ENCODE peak calls at places on chromosomes 1 and 21, in six cellular contexts. One of them, this sample, is unnamed.
A peak's percentile ranks its signal among the peaks of the same experiment; 100 is the strongest.

GRCh38 chr21:34029724-34030528 is 43.5 kb upstream of the MRPS6 start:
- DNase-seq in HCT116: peak; percentile 84
- DNase-seq in GM12878: peak; percentile 87
- DNase-seq in K562: peak; percentile 85
- DNase-seq in HepG2: peak; percentile 23
- DNase-seq in H1: peak; percentile 39
- DNase-seq in this sample: peak; percentile 68

GRCh38 chr1:209053587-209053986 is 529.9 kb upstream of the CAMK1G start:
- DNase-seq in GM12878: no peak
- DNase-seq in K562: no peak
- DNase-seq in HCT116: no peak
- DNase-seq in HepG2: no peak
- DNase-seq in H1: no peak
- DNase-seq in this sample: no peak

GRCh38 chr1:38082678-38083317 is 36.2 kb upstream of the POU3F1 start:
- DNase-seq in HepG2: peak; percentile 73
- DNase-seq in HCT116: no peak
- DNase-seq in GM12878: no peak
- DNase-seq in K562: no peak
- DNase-seq in H1: no peak
- DNase-seq in this sample: no peak

GRCh38 chr1:244092293-244093264 is 41.5 kb downstream of the ZBTB18 start:
- DNase-seq in H1: no peak
- DNase-seq in HCT116: no peak
- DNase-seq in K562: no peak
- DNase-seq in HepG2: no peak
- DNase-seq in GM12878: no peak
- DNase-seq in this sample: no peak

GRCh38 chr1:240031414-240031813 is 60.3 kb upstream of the FMN2 start:
- DNase-seq in HCT116: no peak
- DNase-seq in H1: no peak
- DNase-seq in HepG2: no peak
- DNase-seq in GM12878: no peak
- DNase-seq in K562: no peak
- DNase-seq in this sample: no peak

GRCh38 chr1:1156140-1157032 is 17.3 kb upstream of the TTLL10 start:
- DNase-seq in GM12878: no peak
- DNase-seq in H1: no peak
- DNase-seq in K562: peak; percentile 53
- DNase-seq in HepG2: no peak
- DNase-seq in HCT116: no peak
- DNase-seq in this sample: no peak

GRCh38 chr1:63319069-63320023 is 3.0 kb upstream of the FOXD3 start:
- DNase-seq in K562: no peak
- DNase-seq in GM12878: no peak
- DNase-seq in HCT116: no peak
- DNase-seq in HepG2: no peak
- DNase-seq in H1: no peak
- DNase-seq in this sample: no peak

GRCh38 chr21:37061926-37062591 is 10.8 kb downstream of the PIGP start:
- DNase-seq in HCT116: no peak
- DNase-seq in HepG2: peak; percentile 56
- DNase-seq in H1: no peak
- DNase-seq in GM12878: no peak
- DNase-seq in K562: no peak
- DNase-seq in this sample: no peak

GRCh38 chr21:42248241-42248640 is 29.3 kb downstream of the ABCG1 start:
- DNase-seq in K562: no peak
- DNase-seq in HCT116: no peak
- DNase-seq in GM12878: no peak
- DNase-seq in HepG2: no peak
- DNase-seq in H1: no peak
- DNase-seq in this sample: no peak

GRCh38 chr1:227170361-227171166 is 147.7 kb downstream of the CDC42BPA start:
- DNase-seq in HCT116: no peak
- DNase-seq in K562: peak; percentile 35
- DNase-seq in H1: no peak
- DNase-seq in GM12878: no peak
- DNase-seq in HepG2: no peak
- DNase-seq in this sample: no peak

GRCh38 chr1:96521994-96522760 is 199.4 kb upstream of the PTBP2 start:
- DNase-seq in GM12878: no peak
- DNase-seq in HepG2: no peak
- DNase-seq in K562: no peak
- DNase-seq in H1: no peak
- DNase-seq in HCT116: no peak
- DNase-seq in this sample: peak; percentile 57

GRCh38 chr1:9376886-9377333 is 84.2 kb downstream of the SPSB1 start:
- DNase-seq in HCT116: no peak
- DNase-seq in HepG2: no peak
- DNase-seq in H1: no peak
- DNase-seq in GM12878: no peak
- DNase-seq in K562: no peak
- DNase-seq in this sample: no peak

GRCh38 chr1:79532555-79532954 is 526.0 kb upstream of the ADGRL4 start:
- DNase-seq in HepG2: no peak
- DNase-seq in GM12878: no peak
- DNase-seq in H1: no peak
- DNase-seq in K562: no peak
- DNase-seq in HCT116: no peak
- DNase-seq in this sample: no peak

GRCh38 chr1:149845416-149845815 is 54.0 kb upstream of the BOLA1 start:
- DNase-seq in GM12878: no peak
- DNase-seq in HCT116: no peak
- DNase-seq in K562: no peak
- DNase-seq in HepG2: no peak
- DNase-seq in H1: peak; percentile 54
- DNase-seq in this sample: peak; percentile 94

GRCh38 chr1:66119148-66119547 is 326.5 kb downstream of the PDE4B start:
- DNase-seq in HCT116: no peak
- DNase-seq in H1: no peak
- DNase-seq in K562: no peak
- DNase-seq in HepG2: no peak
- DNase-seq in GM12878: no peak
- DNase-seq in this sample: no peak

GRCh38 chr1:175520186-175520585 is 223.2 kb downstream of the TNR start:
- DNase-seq in H1: no peak
- DNase-seq in HepG2: no peak
- DNase-seq in GM12878: no peak
- DNase-seq in K562: no peak
- DNase-seq in HCT116: no peak
- DNase-seq in this sample: no peak

GRCh38 chr1:17858027-17858426 is 102.9 kb downstream of the ACTL8 start:
- DNase-seq in HCT116: no peak
- DNase-seq in HepG2: no peak
- DNase-seq in H1: no peak
- DNase-seq in K562: no peak
- DNase-seq in GM12878: no peak
- DNase-seq in this sample: no peak
- TF ChIP-seq ZNF274 in HCT116: no peak
- TF ChIP-seq ZNF274 in HepG2: no peak
- TF ChIP-seq ZNF274 in H1: no peak
- TF ChIP-seq ZNF274 in K562: no peak
- TF ChIP-seq ZNF274 in GM12878: no peak
- TF ChIP-seq ZNF274 in this sample: no peak

DNA sequence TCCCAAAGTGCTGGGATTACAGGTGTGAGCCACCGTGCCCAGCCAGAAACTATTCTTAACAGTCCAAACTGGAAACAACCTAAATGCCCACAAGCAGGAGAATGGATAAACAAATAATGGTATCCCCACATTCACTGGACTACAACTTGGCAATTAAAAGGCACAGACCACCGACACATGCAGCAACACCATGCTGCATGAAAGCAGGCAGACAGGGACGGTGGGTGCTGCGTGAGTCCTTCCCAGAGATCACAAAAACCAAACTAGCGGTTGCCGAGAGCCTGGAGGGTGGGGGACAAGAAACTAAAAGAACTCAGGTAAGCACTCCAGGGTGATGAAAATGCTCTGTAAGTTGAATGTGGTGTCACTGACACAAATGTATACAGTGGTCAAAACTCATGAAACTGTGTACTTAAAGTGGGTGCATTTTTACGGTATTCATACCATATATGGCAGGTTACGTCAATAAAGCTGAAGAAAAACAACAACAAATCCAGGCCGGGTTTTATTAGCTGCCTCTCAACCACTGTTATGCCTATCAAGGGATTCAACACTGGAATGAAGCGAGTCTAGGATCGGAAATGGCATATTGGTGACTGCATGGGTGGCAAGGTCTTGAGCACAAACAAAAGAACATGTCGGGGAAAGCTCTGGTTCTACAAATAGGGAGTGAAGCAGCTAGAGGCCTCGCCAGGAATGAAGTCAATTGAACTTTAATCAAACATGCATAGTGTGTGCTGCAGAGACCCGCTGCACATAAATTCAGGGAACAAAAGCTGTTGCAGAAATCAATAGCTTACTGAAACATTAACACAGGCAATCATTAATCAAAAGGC is 52.4 kb downstream of the SLC45A1 start:
- DNase-seq in H1: no peak
- DNase-seq in HCT116: no peak
- DNase-seq in HepG2: no peak
- DNase-seq in GM12878: no peak
- DNase-seq in K562: no peak
- DNase-seq in this sample: no peak
- H3K4me3 ChIP-seq in H1: no peak overlapping the region
- H3K4me3 ChIP-seq in HCT116: no peak overlapping the region
- H3K4me3 ChIP-seq in HepG2: no peak overlapping the region
- H3K4me3 ChIP-seq in GM12878: no peak overlapping the region
- H3K4me3 ChIP-seq in K562: no peak overlapping the region
- H3K4me3 ChIP-seq in this sample: no peak overlapping the region

DNA sequence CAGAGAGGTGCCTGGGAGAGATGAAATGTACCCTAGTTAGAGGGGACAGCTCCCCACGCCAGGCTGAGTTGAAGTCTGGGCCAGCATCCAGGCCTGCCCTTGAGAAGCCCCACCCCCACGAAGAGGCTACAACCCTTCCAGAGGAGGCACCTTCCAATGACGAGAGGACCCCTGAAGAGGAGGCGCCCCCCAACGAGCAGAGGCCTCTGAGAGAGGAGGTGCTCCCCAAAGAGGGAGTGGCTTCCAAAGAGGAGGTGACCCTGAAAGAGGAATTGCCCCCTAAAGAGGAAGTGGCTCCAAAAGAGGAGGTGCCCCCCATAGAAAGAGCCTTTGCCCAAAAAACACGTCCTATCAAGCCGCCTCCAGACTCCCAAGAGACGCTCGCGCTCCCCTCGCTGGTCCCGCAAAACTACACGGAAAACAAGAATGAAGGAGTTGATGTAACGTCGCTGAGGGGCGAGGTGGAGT is 3.1 kb downstream of the EVA1B start:
- DNase-seq in GM12878: no peak
- DNase-seq in H1: no peak
- DNase-seq in K562: peak; percentile 29
- DNase-seq in HCT116: no peak
- DNase-seq in HepG2: no peak
- DNase-seq in this sample: no peak
- H3K9ac ChIP-seq in GM12878: no peak overlapping the region
- H3K9ac ChIP-seq in H1: peak overlapping the region; percentile 48
- H3K9ac ChIP-seq in K562: peak overlapping the region; percentile 94
- H3K9ac ChIP-seq in HCT116: peak overlapping the region; percentile 76
- H3K9ac ChIP-seq in HepG2: no peak overlapping the region
- H3K9ac ChIP-seq in this sample: peak overlapping the region; percentile 67

DNA sequence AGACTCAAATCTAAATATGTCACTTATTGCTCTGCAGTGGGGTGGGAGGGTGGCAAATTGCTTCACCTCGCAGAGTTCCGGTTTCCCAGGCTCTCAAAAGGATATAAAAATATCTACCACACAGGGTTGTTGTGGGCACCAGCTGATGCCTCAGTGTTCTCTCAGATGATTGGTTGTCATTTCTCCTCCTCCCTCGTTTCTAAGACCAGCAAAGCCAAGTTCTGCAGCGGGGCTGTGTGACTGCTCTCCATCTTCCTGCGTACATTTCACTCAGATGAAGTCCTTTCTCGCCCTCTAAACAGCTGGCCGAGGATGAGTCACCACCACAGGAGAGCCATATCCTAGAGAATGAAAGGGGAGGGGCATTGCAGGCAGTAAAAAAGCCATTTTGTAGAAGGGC is 35.0 kb upstream of the VWA5B1 start:
- DNase-seq in HCT116: no peak
- DNase-seq in HepG2: no peak
- DNase-seq in H1: no peak
- DNase-seq in GM12878: no peak
- DNase-seq in K562: peak; percentile 26
- DNase-seq in this sample: no peak
- TF ChIP-seq ZNF274 in HCT116: no peak
- TF ChIP-seq ZNF274 in HepG2: no peak
- TF ChIP-seq ZNF274 in H1: no peak
- TF ChIP-seq ZNF274 in GM12878: no peak
- TF ChIP-seq ZNF274 in K562: no peak
- TF ChIP-seq ZNF274 in this sample: no peak

GRCh38 chr1:163147019-163147418 is 55.7 kb downstream of the RGS5 start:
- DNase-seq in K562: no peak
- DNase-seq in H1: no peak
- DNase-seq in HCT116: no peak
- DNase-seq in GM12878: no peak
- DNase-seq in HepG2: no peak
- DNase-seq in this sample: no peak
- H3K4me3 ChIP-seq in K562: no peak overlapping the region
- H3K4me3 ChIP-seq in H1: no peak overlapping the region
- H3K4me3 ChIP-seq in HCT116: no peak overlapping the region
- H3K4me3 ChIP-seq in GM12878: no peak overlapping the region
- H3K4me3 ChIP-seq in HepG2: no peak overlapping the region
- H3K4me3 ChIP-seq in this sample: no peak overlapping the region

GRCh38 chr21:45051580-45052434 is 22.6 kb upstream of the ADARB1 start:
- DNase-seq in HCT116: no peak
- DNase-seq in H1: no peak
- DNase-seq in HepG2: no peak
- DNase-seq in K562: no peak
- DNase-seq in GM12878: no peak
- DNase-seq in this sample: no peak
- H3K9ac ChIP-seq in HCT116: no peak overlapping the region
- H3K9ac ChIP-seq in H1: no peak overlapping the region
- H3K9ac ChIP-seq in HepG2: no peak overlapping the region
- H3K9ac ChIP-seq in K562: no peak overlapping the region
- H3K9ac ChIP-seq in GM12878: no peak overlapping the region
- H3K9ac ChIP-seq in this sample: no peak overlapping the region

DNA sequence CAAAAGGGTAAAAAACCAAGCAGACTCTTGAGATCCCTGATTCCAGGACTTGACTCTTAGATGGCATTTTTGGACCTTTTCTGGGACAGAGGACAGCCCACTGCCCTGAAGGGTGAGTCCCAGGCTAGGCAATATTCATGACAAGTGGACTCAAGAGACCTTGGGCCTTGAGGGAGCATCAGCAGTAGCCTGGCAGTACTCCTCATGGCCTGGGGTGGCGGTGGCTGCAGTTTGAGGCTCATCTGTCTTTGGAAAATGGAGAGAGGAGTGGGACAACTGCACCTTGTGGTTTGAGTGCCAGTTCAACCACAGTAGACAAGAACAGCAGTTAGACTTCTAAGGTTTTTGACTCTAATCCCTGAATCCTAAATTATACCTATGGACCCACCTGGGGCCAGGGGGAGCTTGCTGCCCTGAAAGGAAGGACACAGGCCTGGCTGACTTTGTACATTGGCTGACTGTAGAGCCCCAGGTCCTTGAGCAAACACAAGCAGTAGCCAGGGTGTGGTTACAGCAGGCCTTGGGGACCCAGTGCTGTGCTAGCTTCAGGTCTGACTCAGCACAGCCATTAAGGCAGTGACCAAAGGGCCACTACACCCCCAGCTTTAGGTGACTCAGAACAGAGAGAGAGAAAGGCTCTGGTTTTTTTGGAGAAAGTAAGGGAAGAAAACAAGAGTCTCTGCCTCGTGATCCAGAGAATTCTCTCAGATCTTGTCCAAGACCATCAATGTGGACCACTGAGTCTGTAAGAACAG is 1023.2 kb downstream of the KCNT2 start:
- DNase-seq in GM12878: no peak
- DNase-seq in K562: no peak
- DNase-seq in HepG2: no peak
- DNase-seq in HCT116: peak; percentile 31
- DNase-seq in H1: no peak
- DNase-seq in this sample: peak; percentile 2
- TF ChIP-seq ZNF274 in GM12878: no peak
- TF ChIP-seq ZNF274 in K562: no peak
- TF ChIP-seq ZNF274 in HepG2: no peak
- TF ChIP-seq ZNF274 in HCT116: no peak
- TF ChIP-seq ZNF274 in H1: no peak
- TF ChIP-seq ZNF274 in this sample: no peak